ENCODE peak calls at places on chromosomes 7 and 10, in seven cellular contexts. F, C, I, Y, R, D and J are unnamed samples.

GRCh38 chr10:103884681-103885139 is 29.3 kb upstream of the SH3PXD2A start:
- DNase-seq in Y (peak), R (no peak), C (peak), D (no peak), F (no peak), I (peak), J (peak)

GRCh38 chr7:27842094-27842493 is 102.1 kb downstream of the TAX1BP1 start:
- DNase-seq in R (no peak), C (no peak), F (no peak), D (no peak), Y (no peak), I (no peak), J (no peak)

GRCh38 chr10:80197972-80198591 is 7.3 kb downstream of the ANXA11 start:
- DNase-seq in F (no peak), R (no peak), C (no peak), Y (no peak), I (no peak), D (no peak), J (no peak)

GRCh38 chr10:68385740-68386139 is 21.3 kb downstream of the RUFY2 start:
- DNase-seq in C (no peak), Y (no peak), D (no peak), R (no peak), I (no peak), F (no peak), J (no peak)

GRCh38 chr7:33258561-33258960 is 129.2 kb downstream of the BBS9 start:
- DNase-seq in Y (no peak), R (no peak), D (no peak), F (no peak), C (no peak), I (no peak), J (no peak)

GRCh38 chr7:129561677-129562424 is 49.7 kb upstream of the NRF1 start:
- DNase-seq in F (no peak), D (no peak), R (no peak), C (no peak), Y (no peak), I (no peak), J (no peak)

GRCh38 chr10:49408437-49409306 is 12.8 kb upstream of the DRGX start:
- DNase-seq in D (no peak), Y (no peak), R (no peak), I (no peak), C (peak), F (no peak), J (no peak)

GRCh38 chr10:17144032-17144431 is 14.4 kb upstream of the CUBN start:
- DNase-seq in I (no peak), R (no peak), F (no peak), C (no peak), D (no peak), Y (no peak), J (no peak)

GRCh38 chr7:129417073-129417472 is 17.2 kb upstream of the STRIP2 start:
- DNase-seq in I (no peak), C (no peak), R (no peak), D (no peak), F (no peak), Y (no peak), J (no peak)

GRCh38 chr7:46687203-46687602 is 766.1 kb upstream of the IGFBP3 start:
- DNase-seq in Y (no peak), I (no peak), R (no peak), C (no peak), D (no peak), F (peak), J (no peak)

GRCh38 chr10:114874827-114875541 is 53.4 kb downstream of the FHIP2A start:
- DNase-seq in C (no peak), D (no peak), F (no peak), I (no peak), R (no peak), Y (no peak), J (peak)

GRCh38 chr7:80656029-80656428 is 17.6 kb downstream of the CD36 start:
- DNase-seq in C (no peak), Y (no peak), D (no peak), R (no peak), I (no peak), F (no peak), J (no peak)

GRCh38 chr7:139300390-139300789 is 40.7 kb upstream of the FMC1 start:
- DNase-seq in I (no peak), Y (no peak), D (no peak), C (no peak), F (no peak), R (no peak), J (no peak)

GRCh38 chr7:137316643-137317042 is 26.9 kb downstream of the PTN start:
- DNase-seq in C (no peak), I (no peak), Y (no peak), R (no peak), D (no peak), F (no peak), J (no peak)

GRCh38 chr10:3196482-3196881 is 23.9 kb upstream of the PITRM1 start:
- DNase-seq in C (no peak), D (no peak), I (no peak), Y (no peak), R (no peak), F (no peak), J (no peak)

GRCh38 chr7:26912933-26913536 is 48.6 kb upstream of the SKAP2 start:
- DNase-seq in R (no peak), F (no peak), I (no peak), C (no peak), Y (no peak), D (no peak), J (no peak)

GRCh38 chr10:17453377-17454091 is 861 bp downstream of the ST8SIA6 start:
- DNase-seq in I (no peak), F (no peak), D (no peak), C (peak), Y (peak), R (no peak), J (peak)

GRCh38 chr10:100999742-101000601 is at the start of gene LZTS2:
- DNase-seq in C (peak), D (no peak), I (no peak), F (no peak), Y (peak), R (peak), J (no peak)

GRCh38 chr10:112258407-112258806 is 24.8 kb upstream of the TECTB start:
- DNase-seq in F (no peak), D (no peak), I (no peak), Y (no peak), R (no peak), C (no peak), J (no peak)

GRCh38 chr10:91681361-91682276 is 48.7 kb upstream of the PPP1R3C start:
- DNase-seq in Y (peak), D (no peak), F (no peak), I (no peak), C (no peak), R (no peak), J (no peak)

GRCh38 chr10:86168256-86168655 is 198.3 kb downstream of the GRID1 start:
- DNase-seq in I (no peak), D (no peak), F (no peak), C (no peak), R (no peak), Y (no peak), J (no peak)

GRCh38 chr7:103132995-103133688 is 15.8 kb downstream of the NAPEPLD start:
- DNase-seq in Y (no peak), C (no peak), D (no peak), I (no peak), R (no peak), F (no peak), J (no peak)

GRCh38 chr7:102170417-102170970 is 116.2 kb upstream of the SH2B2 start:
- DNase-seq in R (no peak), F (no peak), I (no peak), Y (no peak), D (no peak), C (no peak), J (no peak)

GRCh38 chr10:230758-231157 is 95.5 kb downstream of the ZMYND11 start:
- DNase-seq in Y (no peak), F (no peak), R (no peak), I (peak), D (no peak), C (peak), J (no peak)